ENCODE peak calls at places on chromosomes 1 and 21, in four cellular contexts. L is cardiac muscle cell, Q is kidney tubule cell, C is NAMALWA. U is an unnamed sample.

GRCh38 chr1:200150721-200151120 is 123.2 kb downstream of the NR5A2 start:
- DNase-seq in L (no peak), Q (peak; percentile 85), C (no peak), U (no peak)

GRCh38 chr1:116919802-116920201 is 10.1 kb downstream of the PTGFRN start:
- DNase-seq in L (peak; percentile 56), Q (no peak), C (no peak), U (no peak)

GRCh38 chr1:162219461-162219860 is 150.0 kb downstream of the NOS1AP start:
- DNase-seq in L (no peak), Q (no peak), C (no peak), U (no peak)

GRCh38 chr21:27423073-27423472 is 456.2 kb upstream of the ADAMTS5 start:
- DNase-seq in L (no peak), Q (peak; percentile 74), C (no peak), U (no peak)

GRCh38 chr1:18693256-18694098 is 62.8 kb downstream of the PAX7 start:
- DNase-seq in L (peak; percentile 50), Q (no peak), C (no peak), U (no peak)

GRCh38 chr1:53110370-53111072 is 31.9 kb downstream of the SLC1A7 start:
- DNase-seq in L (no peak), Q (peak; percentile 22), C (no peak), U (no peak)

GRCh38 chr21:42849759-42850412 is 29.5 kb downstream of the WDR4 start:
- DNase-seq in L (no peak), Q (no peak), C (no peak), U (no peak)

GRCh38 chr1:8986814-8987190 is 39.4 kb downstream of the SLC2A7 start:
- DNase-seq in L (no peak), Q (no peak), C (peak; percentile 84), U (no peak)

GRCh38 chr21:36992671-36993070 is 13.8 kb upstream of the RIPPLY3 start:
- DNase-seq in L (no peak), Q (no peak), C (no peak), U (no peak)

GRCh38 chr1:109251277-109252166 is 2.2 kb downstream of the CELSR2 start:
- DNase-seq in L (no peak), Q (no peak), C (no peak), U (no peak)

GRCh38 chr1:15680131-15680530 is 4.0 kb upstream of the PLEKHM2 start:
- DNase-seq in L (no peak), Q (peak; percentile 85), C (no peak), U (no peak)

GRCh38 chr1:232974971-232975370 is 24.6 kb downstream of the NTPCR start:
- DNase-seq in L (no peak), Q (no peak), C (no peak), U (no peak)

GRCh38 chr1:18225236-18225904 is 117.8 kb downstream of the IGSF21 start:
- DNase-seq in L (no peak), Q (no peak), C (no peak), U (no peak)

GRCh38 chr1:179867493-179868330 is 9.9 kb downstream of the TOR1AIP2 start:
- DNase-seq in L (peak; percentile 75), Q (peak; percentile 36), C (peak; percentile 79), U (peak; percentile 4)

GRCh38 chr1:7437036-7437435 is 334.1 kb upstream of the VAMP3 start:
- DNase-seq in L (no peak), Q (no peak), C (no peak), U (no peak)

GRCh38 chr1:240666548-240667198 is 54.7 kb upstream of the GREM2 start:
- DNase-seq in L (no peak), Q (no peak), C (no peak), U (no peak)

GRCh38 chr21:33403128-33403785 is at the start of gene IFNGR2:
- DNase-seq in L (peak; percentile 71), Q (peak; percentile 60), C (peak; percentile 53), U (no peak)

GRCh38 chr1:53604291-53604919 is 134.6 kb downstream of the GLIS1 start:
- DNase-seq in L (no peak), Q (peak; percentile 54), C (no peak), U (no peak)

GRCh38 chr1:28374297-28374696 is 4.8 kb downstream of the PHACTR4 start:
- DNase-seq in L (no peak), Q (peak; percentile 79), C (no peak), U (no peak)

GRCh38 chr1:29136463-29136915 is 12.8 kb upstream of the TMEM200B start:
- DNase-seq in L (no peak), Q (peak; percentile 36), C (no peak), U (no peak)

U was measured in NCI-H748 treated with DMSO at 0.1 percent for 48 hours.